ENCODE peak calls at places on chromosomes 1 and 21, in ten cellular contexts. One of them, this sample, is unnamed.

GRCh38 chr21:31248598-31248997 is 95.5 kb downstream of the TIAM1 start:
- DNase-seq in lower leg skin: no peak
- DNase-seq in ovary: no peak
- DNase-seq in Peyer's patch: no peak
- DNase-seq in prostate gland: no peak
- DNase-seq in uterus: no peak
- DNase-seq in spleen: no peak
- DNase-seq in tibial nerve: no peak
- DNase-seq in transverse colon: no peak
- DNase-seq in K562: no peak
- DNase-seq in this sample: peak; percentile 45

GRCh38 chr1:3899776-3900149 is 309 bp downstream of the C1orf174 start:
- DNase-seq in K562: peak; percentile 92
- DNase-seq in spleen: no peak
- DNase-seq in uterus: no peak
- DNase-seq in lower leg skin: no peak
- DNase-seq in tibial nerve: no peak
- DNase-seq in prostate gland: no peak
- DNase-seq in ovary: no peak
- DNase-seq in Peyer's patch: no peak
- DNase-seq in transverse colon: no peak
- DNase-seq in this sample: no peak

GRCh38 chr1:215835951-215836350 is 268.8 kb downstream of the KCTD3 start:
- DNase-seq in uterus: no peak
- DNase-seq in ovary: no peak
- DNase-seq in spleen: no peak
- DNase-seq in prostate gland: no peak
- DNase-seq in K562: no peak
- DNase-seq in tibial nerve: no peak
- DNase-seq in lower leg skin: no peak
- DNase-seq in Peyer's patch: no peak
- DNase-seq in transverse colon: no peak
- DNase-seq in this sample: no peak

GRCh38 chr1:84876353-84876752 is 16.7 kb downstream of the LPAR3 start:
- DNase-seq in transverse colon: no peak
- DNase-seq in K562: no peak
- DNase-seq in Peyer's patch: no peak
- DNase-seq in uterus: no peak
- DNase-seq in prostate gland: no peak
- DNase-seq in lower leg skin: no peak
- DNase-seq in tibial nerve: no peak
- DNase-seq in ovary: no peak
- DNase-seq in spleen: no peak
- DNase-seq in this sample: no peak

GRCh38 chr1:29148656-29149491 is 25.2 kb upstream of the TMEM200B start:
- DNase-seq in prostate gland: no peak
- DNase-seq in uterus: no peak
- DNase-seq in Peyer's patch: no peak
- DNase-seq in tibial nerve: no peak
- DNase-seq in K562: no peak
- DNase-seq in lower leg skin: no peak
- DNase-seq in transverse colon: no peak
- DNase-seq in spleen: peak; percentile 51
- DNase-seq in ovary: no peak
- DNase-seq in this sample: no peak

GRCh38 chr1:17046043-17046657 is 7.7 kb downstream of the SDHB start:
- DNase-seq in transverse colon: no peak
- DNase-seq in Peyer's patch: no peak
- DNase-seq in ovary: no peak
- DNase-seq in prostate gland: no peak
- DNase-seq in spleen: no peak
- DNase-seq in tibial nerve: no peak
- DNase-seq in lower leg skin: no peak
- DNase-seq in K562: no peak
- DNase-seq in uterus: no peak
- DNase-seq in this sample: peak; percentile 22

GRCh38 chr1:97610748-97611147 is 310.1 kb downstream of the DPYD start:
- DNase-seq in spleen: no peak
- DNase-seq in tibial nerve: no peak
- DNase-seq in Peyer's patch: no peak
- DNase-seq in transverse colon: no peak
- DNase-seq in ovary: no peak
- DNase-seq in uterus: no peak
- DNase-seq in prostate gland: no peak
- DNase-seq in K562: no peak
- DNase-seq in lower leg skin: no peak
- DNase-seq in this sample: no peak

GRCh38 chr1:15005116-15005515 is 148.4 kb upstream of the TMEM51 start:
- DNase-seq in K562: no peak
- DNase-seq in uterus: no peak
- DNase-seq in ovary: no peak
- DNase-seq in transverse colon: no peak
- DNase-seq in spleen: no peak
- DNase-seq in lower leg skin: no peak
- DNase-seq in Peyer's patch: no peak
- DNase-seq in tibial nerve: no peak
- DNase-seq in prostate gland: no peak
- DNase-seq in this sample: no peak

GRCh38 chr1:50970508-50970885 is 452 bp downstream of the CDKN2C start:
- DNase-seq in spleen: no peak
- DNase-seq in transverse colon: no peak
- DNase-seq in K562: no peak
- DNase-seq in prostate gland: no peak
- DNase-seq in ovary: no peak
- DNase-seq in lower leg skin: no peak
- DNase-seq in Peyer's patch: no peak
- DNase-seq in tibial nerve: no peak
- DNase-seq in uterus: no peak
- DNase-seq in this sample: no peak

GRCh38 chr1:50970927-50971582 is 1.0 kb downstream of the CDKN2C start:
- DNase-seq in prostate gland: no peak
- DNase-seq in uterus: no peak
- DNase-seq in transverse colon: no peak
- DNase-seq in tibial nerve: no peak
- DNase-seq in spleen: no peak
- DNase-seq in lower leg skin: no peak
- DNase-seq in ovary: no peak
- DNase-seq in K562: no peak
- DNase-seq in Peyer's patch: no peak
- DNase-seq in this sample: no peak

GRCh38 chr1:50968884-50969610 is 998 bp upstream of the CDKN2C start:
- DNase-seq in prostate gland: peak; percentile 49
- DNase-seq in transverse colon: peak; percentile 58
- DNase-seq in spleen: peak; percentile 92
- DNase-seq in ovary: peak; percentile 66
- DNase-seq in tibial nerve: no peak
- DNase-seq in lower leg skin: no peak
- DNase-seq in uterus: peak; percentile 35
- DNase-seq in K562: peak; percentile 42
- DNase-seq in Peyer's patch: peak; percentile 72
- DNase-seq in this sample: no peak

GRCh38 chr1:50968021-50968883 is 1.8 kb upstream of the CDKN2C start:
- DNase-seq in spleen: peak; percentile 96
- DNase-seq in K562: peak; percentile 93
- DNase-seq in Peyer's patch: peak; percentile 94
- DNase-seq in ovary: peak; percentile 94
- DNase-seq in tibial nerve: peak; percentile 82
- DNase-seq in transverse colon: peak; percentile 92
- DNase-seq in lower leg skin: peak; percentile 89
- DNase-seq in uterus: peak; percentile 89
- DNase-seq in prostate gland: peak; percentile 86
- DNase-seq in this sample: peak; percentile 78

DNA sequence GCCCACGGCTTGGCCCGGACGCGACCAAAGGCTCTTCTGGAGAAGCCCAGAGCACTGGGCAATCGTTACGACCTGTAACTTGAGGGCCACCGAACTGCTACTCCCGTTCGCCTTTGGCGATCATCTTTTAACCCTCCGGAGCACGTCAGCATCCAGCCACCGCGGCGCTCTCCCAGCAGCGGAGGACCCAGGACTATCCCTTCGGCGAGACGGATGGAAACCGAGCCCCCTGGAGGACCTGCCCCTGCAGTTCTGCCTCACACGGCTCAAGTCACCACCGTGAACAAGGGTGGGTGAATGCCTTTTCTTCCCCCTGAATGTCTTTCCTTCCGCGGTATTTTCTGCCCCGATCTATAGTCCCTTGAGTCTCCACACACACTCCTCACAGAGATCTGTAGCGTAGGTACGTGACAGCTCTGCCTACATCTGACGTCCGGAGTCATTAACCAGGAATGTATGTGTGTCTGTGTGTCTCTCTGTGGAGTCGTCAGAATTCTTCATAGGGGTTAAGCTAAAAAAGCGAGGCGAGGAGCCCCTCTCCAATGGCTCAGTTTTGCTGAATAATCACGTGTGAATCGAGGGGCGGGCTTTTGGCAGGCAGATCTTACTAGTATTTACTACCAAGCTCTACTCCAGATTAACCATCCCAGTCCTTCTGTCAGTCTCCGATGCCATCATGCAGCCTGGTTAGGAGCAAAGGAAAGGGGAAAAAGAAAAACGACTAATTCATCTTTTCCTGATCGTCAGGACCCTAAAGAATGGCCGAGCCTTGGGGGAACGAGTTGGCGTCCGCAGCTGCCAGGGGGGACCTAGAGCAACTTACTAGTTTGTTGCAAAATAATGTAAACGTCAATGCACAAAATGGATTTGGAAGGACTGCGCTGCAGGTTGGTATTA is at the start of gene CDKN2C:
- DNase-seq in transverse colon: peak; percentile 77
- DNase-seq in ovary: peak; percentile 85
- DNase-seq in prostate gland: peak; percentile 79
- DNase-seq in K562: peak; percentile 41
- DNase-seq in Peyer's patch: peak; percentile 88
- DNase-seq in tibial nerve: peak; percentile 67
- DNase-seq in uterus: peak; percentile 86
- DNase-seq in lower leg skin: peak; percentile 92
- DNase-seq in spleen: peak; percentile 88
- DNase-seq in this sample: peak; percentile 61
- TF ChIP-seq POLR2A in transverse colon: peak; percentile 71
- TF ChIP-seq POLR2A in ovary: no peak
- TF ChIP-seq POLR2A in prostate gland: peak; percentile 40
- TF ChIP-seq POLR2A in K562: peak; percentile 82
- TF ChIP-seq POLR2A in Peyer's patch: peak; percentile 59
- TF ChIP-seq POLR2A in tibial nerve: peak; percentile 62
- TF ChIP-seq POLR2A in uterus: peak; percentile 80
- TF ChIP-seq POLR2A in lower leg skin: no peak
- TF ChIP-seq POLR2A in spleen: peak; percentile 77
- TF ChIP-seq POLR2A in this sample: peak; percentile 61

GRCh38 chr1:46601257-46602007 is 2.6 kb downstream of the MKNK1 start:
- DNase-seq in ovary: no peak
- DNase-seq in spleen: no peak
- DNase-seq in tibial nerve: no peak
- DNase-seq in lower leg skin: no peak
- DNase-seq in uterus: no peak
- DNase-seq in transverse colon: no peak
- DNase-seq in K562: no peak
- DNase-seq in Peyer's patch: no peak
- DNase-seq in prostate gland: no peak
- DNase-seq in this sample: no peak
- TF ChIP-seq POLR2A in ovary: no peak
- TF ChIP-seq POLR2A in spleen: no peak
- TF ChIP-seq POLR2A in tibial nerve: no peak
- TF ChIP-seq POLR2A in lower leg skin: no peak
- TF ChIP-seq POLR2A in uterus: no peak
- TF ChIP-seq POLR2A in transverse colon: no peak
- TF ChIP-seq POLR2A in K562: no peak
- TF ChIP-seq POLR2A in Peyer's patch: no peak
- TF ChIP-seq POLR2A in prostate gland: no peak
- TF ChIP-seq POLR2A in this sample: no peak

DNA sequence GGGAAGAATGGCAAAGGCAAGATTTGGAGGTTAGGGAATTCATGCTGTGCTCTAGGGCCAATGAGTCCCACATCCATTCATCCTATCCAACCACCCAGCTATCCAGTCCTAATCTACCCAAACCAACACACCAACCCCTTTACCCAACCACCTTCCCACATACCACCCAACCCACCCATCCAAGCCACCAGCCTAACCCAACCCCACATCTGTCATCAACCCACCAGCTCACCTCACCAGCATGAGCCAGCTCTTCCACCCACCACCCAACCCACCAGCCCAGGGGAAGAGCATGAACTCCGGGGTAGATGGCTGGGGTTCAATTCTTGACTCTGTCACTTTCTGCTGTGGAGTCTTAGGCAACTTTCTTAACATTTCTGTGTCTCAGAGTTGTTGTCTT is 35.9 kb upstream of the DISP3 start:
- DNase-seq in uterus: no peak
- DNase-seq in ovary: no peak
- DNase-seq in spleen: no peak
- DNase-seq in K562: no peak
- DNase-seq in tibial nerve: no peak
- DNase-seq in lower leg skin: no peak
- DNase-seq in transverse colon: no peak
- DNase-seq in Peyer's patch: no peak
- DNase-seq in prostate gland: no peak
- DNase-seq in this sample: no peak
- TF ChIP-seq POLR2A in uterus: no peak
- TF ChIP-seq POLR2A in ovary: no peak
- TF ChIP-seq POLR2A in spleen: no peak
- TF ChIP-seq POLR2A in K562: no peak
- TF ChIP-seq POLR2A in tibial nerve: no peak
- TF ChIP-seq POLR2A in lower leg skin: no peak
- TF ChIP-seq POLR2A in transverse colon: no peak
- TF ChIP-seq POLR2A in Peyer's patch: no peak
- TF ChIP-seq POLR2A in prostate gland: no peak
- TF ChIP-seq POLR2A in this sample: no peak

DNA sequence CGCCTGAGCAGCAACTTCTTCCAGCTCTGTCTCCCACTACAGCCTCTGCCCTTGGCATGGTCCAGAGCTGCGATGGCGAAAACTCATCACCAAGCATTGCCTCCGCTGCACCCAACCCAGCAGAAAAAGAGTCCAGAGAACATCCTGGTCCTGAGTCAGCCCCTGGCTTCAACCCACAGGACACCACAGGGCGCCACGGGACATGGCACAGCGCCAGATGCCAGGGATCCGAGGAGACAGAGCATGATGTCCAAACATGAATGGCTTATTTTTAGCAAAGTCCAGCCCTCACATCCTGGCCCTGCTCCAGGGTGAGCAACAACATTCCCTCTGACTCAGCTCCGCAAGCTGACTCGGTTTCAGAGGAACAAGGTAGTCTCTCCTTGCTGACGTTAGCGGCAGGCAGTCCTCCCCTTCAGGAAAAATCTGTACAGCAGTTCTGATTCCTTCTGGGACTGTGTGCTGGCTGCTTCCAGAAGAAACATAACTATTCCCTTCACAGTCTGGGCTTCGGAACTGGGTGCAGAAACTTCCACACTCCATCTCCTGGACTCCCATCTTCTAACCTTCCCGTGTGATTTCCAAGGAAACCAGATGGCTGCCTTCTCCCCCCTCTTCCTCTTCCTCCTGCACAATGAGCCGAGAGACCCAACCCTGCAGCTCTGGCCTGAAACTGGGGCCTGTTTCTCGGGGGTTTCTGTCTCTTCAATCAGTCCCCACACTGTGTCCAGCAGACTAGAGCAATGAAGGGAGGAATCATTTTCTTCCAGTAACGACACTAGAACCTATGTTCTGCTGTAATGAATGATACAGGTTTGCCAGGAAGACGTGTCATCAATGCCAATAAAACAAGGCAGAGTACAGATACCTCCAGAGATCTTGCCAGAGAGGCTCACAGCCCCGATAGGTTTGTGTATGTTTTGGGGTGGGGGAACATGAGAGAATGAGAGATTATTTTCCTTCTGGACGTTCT is 131.2 kb downstream of the TOMM20 start:
- DNase-seq in ovary: peak; percentile 94
- DNase-seq in Peyer's patch: peak; percentile 97
- DNase-seq in K562: no peak
- DNase-seq in uterus: peak; percentile 99
- DNase-seq in tibial nerve: peak; percentile 99
- DNase-seq in prostate gland: peak; percentile 98
- DNase-seq in spleen: no peak
- DNase-seq in transverse colon: peak; percentile 95
- DNase-seq in lower leg skin: peak; percentile 98
- DNase-seq in this sample: peak; percentile 60
- TF ChIP-seq POLR2A in ovary: peak; percentile 22
- TF ChIP-seq POLR2A in Peyer's patch: peak; percentile 76
- TF ChIP-seq POLR2A in K562: no peak
- TF ChIP-seq POLR2A in uterus: peak; percentile 38
- TF ChIP-seq POLR2A in tibial nerve: no peak
- TF ChIP-seq POLR2A in prostate gland: peak; percentile 38
- TF ChIP-seq POLR2A in spleen: no peak
- TF ChIP-seq POLR2A in transverse colon: peak; percentile 67
- TF ChIP-seq POLR2A in lower leg skin: no peak
- TF ChIP-seq POLR2A in this sample: no peak